ENCODE peak calls at places on chromosomes 3 and 15, in six cellular contexts. One of them, this sample, is unnamed.

GRCh38 chr3:69784854-69785523 is 45.7 kb downstream of the MITF start:
- DNase-seq in GM12865: no peak
- DNase-seq in left lung: peak; percentile 84
- DNase-seq in GM13977: no peak
- DNase-seq in right lobe of liver: peak; percentile 26
- DNase-seq in cardiac fibroblast: peak; percentile 71
- DNase-seq in this sample: no peak

GRCh38 chr15:35061171-35062163 is 23.6 kb downstream of the NANOGP8 start:
- DNase-seq in GM12865: no peak
- DNase-seq in left lung: no peak
- DNase-seq in GM13977: no peak
- DNase-seq in right lobe of liver: no peak
- DNase-seq in cardiac fibroblast: no peak
- DNase-seq in this sample: no peak

GRCh38 chr15:32844118-32844711 is 126.4 kb downstream of the GREM1 start:
- DNase-seq in GM12865: peak; percentile 45
- DNase-seq in left lung: no peak
- DNase-seq in GM13977: peak; percentile 36
- DNase-seq in right lobe of liver: no peak
- DNase-seq in cardiac fibroblast: peak; percentile 70
- DNase-seq in this sample: no peak

GRCh38 chr15:45133561-45133920 is 3.7 kb downstream of the DUOX1 start:
- DNase-seq in GM12865: no peak
- DNase-seq in left lung: no peak
- DNase-seq in GM13977: no peak
- DNase-seq in right lobe of liver: no peak
- DNase-seq in cardiac fibroblast: no peak
- DNase-seq in this sample: peak; percentile 56

GRCh38 chr15:99326235-99326634 is 75.0 kb downstream of the LRRC28 start:
- DNase-seq in GM12865: no peak
- DNase-seq in left lung: no peak
- DNase-seq in GM13977: no peak
- DNase-seq in right lobe of liver: no peak
- DNase-seq in cardiac fibroblast: no peak
- DNase-seq in this sample: no peak

GRCh38 chr3:775178-775885 is 317.5 kb upstream of the CNTN6 start:
- DNase-seq in GM12865: peak; percentile 31
- DNase-seq in left lung: no peak
- DNase-seq in GM13977: no peak
- DNase-seq in right lobe of liver: no peak
- DNase-seq in cardiac fibroblast: no peak
- DNase-seq in this sample: no peak

GRCh38 chr3:170953229-170953628 is 44.8 kb upstream of the EIF5A2 start:
- DNase-seq in GM12865: no peak
- DNase-seq in left lung: no peak
- DNase-seq in GM13977: no peak
- DNase-seq in right lobe of liver: no peak
- DNase-seq in cardiac fibroblast: no peak
- DNase-seq in this sample: no peak

GRCh38 chr15:90478981-90479481 is 50.7 kb upstream of the CRTC3 start:
- DNase-seq in GM12865: no peak
- DNase-seq in left lung: no peak
- DNase-seq in GM13977: no peak
- DNase-seq in right lobe of liver: no peak
- DNase-seq in cardiac fibroblast: no peak
- DNase-seq in this sample: no peak

GRCh38 chr3:18087963-18088362 is 337.2 kb downstream of the SATB1 start:
- DNase-seq in GM12865: no peak
- DNase-seq in left lung: no peak
- DNase-seq in GM13977: no peak
- DNase-seq in right lobe of liver: no peak
- DNase-seq in cardiac fibroblast: no peak
- DNase-seq in this sample: no peak

GRCh38 chr3:156816091-156816793 is 9.9 kb upstream of the LEKR1 start:
- DNase-seq in GM12865: peak; percentile 89
- DNase-seq in left lung: peak; percentile 40
- DNase-seq in GM13977: peak; percentile 54
- DNase-seq in right lobe of liver: peak; percentile 58
- DNase-seq in cardiac fibroblast: peak; percentile 37
- DNase-seq in this sample: no peak

GRCh38 chr15:42213481-42213880 is 5.4 kb upstream of the VPS39 start:
- DNase-seq in GM12865: no peak
- DNase-seq in left lung: no peak
- DNase-seq in GM13977: no peak
- DNase-seq in right lobe of liver: no peak
- DNase-seq in cardiac fibroblast: no peak
- DNase-seq in this sample: no peak

GRCh38 chr3:12903000-12903800 is 61.8 kb upstream of the RPL32 start:
- DNase-seq in GM12865: no peak
- DNase-seq in left lung: no peak
- DNase-seq in GM13977: no peak
- DNase-seq in right lobe of liver: peak; percentile 11
- DNase-seq in cardiac fibroblast: no peak
- DNase-seq in this sample: no peak

GRCh38 chr15:69576035-69576526 is 123.5 kb downstream of the RPLP1 start:
- DNase-seq in GM12865: peak; percentile 38
- DNase-seq in left lung: peak; percentile 76
- DNase-seq in GM13977: peak; percentile 38
- DNase-seq in right lobe of liver: peak; percentile 70
- DNase-seq in cardiac fibroblast: peak; percentile 44
- DNase-seq in this sample: no peak

GRCh38 chr3:160105902-160106584 is 117.4 kb downstream of the IL12A start:
- DNase-seq in GM12865: no peak
- DNase-seq in left lung: no peak
- DNase-seq in GM13977: no peak
- DNase-seq in right lobe of liver: no peak
- DNase-seq in cardiac fibroblast: no peak
- DNase-seq in this sample: no peak

GRCh38 chr15:40323953-40324937 is 753 bp downstream of the INAFM2 start:
- DNase-seq in GM12865: peak; percentile 41
- DNase-seq in left lung: no peak
- DNase-seq in GM13977: peak; percentile 62
- DNase-seq in right lobe of liver: no peak
- DNase-seq in cardiac fibroblast: no peak
- DNase-seq in this sample: no peak

GRCh38 chr3:58048301-58048700 is 40.1 kb downstream of the FLNB start:
- DNase-seq in GM12865: peak; percentile 25
- DNase-seq in left lung: peak; percentile 59
- DNase-seq in GM13977: no peak
- DNase-seq in right lobe of liver: no peak
- DNase-seq in cardiac fibroblast: peak; percentile 46
- DNase-seq in this sample: no peak

GRCh38 chr3:105397974-105398373 is 31.3 kb downstream of the ALCAM start:
- DNase-seq in GM12865: no peak
- DNase-seq in left lung: no peak
- DNase-seq in GM13977: no peak
- DNase-seq in right lobe of liver: no peak
- DNase-seq in cardiac fibroblast: no peak
- DNase-seq in this sample: no peak

GRCh38 chr3:196650740-196651311 is 11.3 kb downstream of the NRROS start:
- DNase-seq in GM12865: no peak
- DNase-seq in left lung: peak; percentile 69
- DNase-seq in GM13977: no peak
- DNase-seq in right lobe of liver: peak; percentile 47
- DNase-seq in cardiac fibroblast: peak; percentile 97
- DNase-seq in this sample: no peak

GRCh38 chr15:78101423-78102105 is 9.2 kb downstream of the SH2D7 start:
- DNase-seq in GM12865: no peak
- DNase-seq in left lung: peak; percentile 10
- DNase-seq in GM13977: no peak
- DNase-seq in right lobe of liver: peak; percentile 5
- DNase-seq in cardiac fibroblast: no peak
- DNase-seq in this sample: no peak

GRCh38 chr15:30670056-30670455 is 44.1 kb downstream of the ARHGAP11B start:
- DNase-seq in GM12865: no peak
- DNase-seq in left lung: no peak
- DNase-seq in GM13977: no peak
- DNase-seq in right lobe of liver: no peak
- DNase-seq in cardiac fibroblast: peak; percentile 9
- DNase-seq in this sample: no peak

GRCh38 chr15:57440799-57441198 is 64.5 kb downstream of the CGNL1 start:
- DNase-seq in GM12865: no peak
- DNase-seq in left lung: no peak
- DNase-seq in GM13977: no peak
- DNase-seq in right lobe of liver: no peak
- DNase-seq in cardiac fibroblast: peak; percentile 85
- DNase-seq in this sample: no peak

GRCh38 chr3:196496183-196496582 is 7.4 kb downstream of the RNF168 start:
- DNase-seq in GM12865: no peak
- DNase-seq in left lung: no peak
- DNase-seq in GM13977: no peak
- DNase-seq in right lobe of liver: no peak
- DNase-seq in cardiac fibroblast: no peak
- DNase-seq in this sample: no peak

GRCh38 chr3:120875507-120875906 is 32.5 kb upstream of the STXBP5L start:
- DNase-seq in GM12865: no peak
- DNase-seq in left lung: no peak
- DNase-seq in GM13977: no peak
- DNase-seq in right lobe of liver: no peak
- DNase-seq in cardiac fibroblast: peak; percentile 15
- DNase-seq in this sample: no peak

DNA sequence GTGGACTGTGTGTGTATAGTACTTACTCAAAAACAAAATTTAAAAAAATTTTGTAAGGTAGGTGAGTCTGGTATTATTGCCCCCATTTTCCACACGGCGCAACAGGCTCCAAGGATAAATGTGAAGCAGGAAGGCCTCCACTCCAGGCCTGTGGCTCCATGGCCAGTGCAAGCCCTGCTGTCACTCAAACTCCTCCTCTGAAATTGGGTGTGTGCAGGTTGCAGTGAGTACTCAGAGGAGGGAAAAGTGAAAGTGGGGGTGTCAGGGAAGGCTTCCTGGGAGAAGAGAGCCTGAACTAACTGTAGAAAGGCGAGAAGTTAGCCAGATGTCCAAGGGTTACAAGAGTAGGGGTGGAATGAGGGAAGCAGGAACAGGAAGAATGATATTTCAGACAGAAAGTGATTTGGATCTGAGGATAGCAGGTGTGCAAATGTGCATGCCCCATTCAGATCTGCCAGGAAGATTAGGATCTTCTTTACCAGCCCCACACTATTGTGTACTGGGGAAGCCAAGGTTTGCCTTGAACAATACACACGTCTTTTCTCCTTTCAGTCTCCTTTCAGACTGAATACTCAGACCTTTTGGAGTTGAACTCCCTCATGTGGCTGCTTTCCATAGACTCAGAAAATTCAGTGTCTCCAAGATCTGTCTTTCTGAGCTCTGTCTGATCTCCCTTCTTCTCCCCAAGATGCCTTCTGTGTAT is 48.7 kb upstream of the RYK start:
- DNase-seq in GM12865: no peak
- DNase-seq in left lung: no peak
- DNase-seq in GM13977: no peak
- DNase-seq in right lobe of liver: no peak
- DNase-seq in cardiac fibroblast: peak; percentile 72
- DNase-seq in this sample: no peak
- TF ChIP-seq CTCF in GM12865: no peak
- TF ChIP-seq CTCF in left lung: no peak
- TF ChIP-seq CTCF in GM13977: peak; percentile 40
- TF ChIP-seq CTCF in right lobe of liver: peak; percentile 23
- TF ChIP-seq CTCF in cardiac fibroblast: peak; percentile 40
- TF ChIP-seq CTCF in this sample: no peak

GRCh38 chr15:50236433-50236832 is 29.1 kb downstream of the HDC start:
- DNase-seq in GM12865: no peak
- DNase-seq in left lung: no peak
- DNase-seq in GM13977: no peak
- DNase-seq in right lobe of liver: no peak
- DNase-seq in cardiac fibroblast: no peak
- DNase-seq in this sample: no peak

GRCh38 chr15:50235794-50236193 is 29.7 kb downstream of the HDC start:
- DNase-seq in GM12865: no peak
- DNase-seq in left lung: no peak
- DNase-seq in GM13977: no peak
- DNase-seq in right lobe of liver: no peak
- DNase-seq in cardiac fibroblast: peak; percentile 32
- DNase-seq in this sample: no peak

GRCh38 chr15:50232791-50233190 is 32.7 kb downstream of the HDC start:
- DNase-seq in GM12865: no peak
- DNase-seq in left lung: no peak
- DNase-seq in GM13977: no peak
- DNase-seq in right lobe of liver: no peak
- DNase-seq in cardiac fibroblast: no peak
- DNase-seq in this sample: no peak

GRCh38 chr15:50233192-50233736 is 32.3 kb downstream of the HDC start:
- DNase-seq in GM12865: no peak
- DNase-seq in left lung: no peak
- DNase-seq in GM13977: no peak
- DNase-seq in right lobe of liver: no peak
- DNase-seq in cardiac fibroblast: no peak
- DNase-seq in this sample: no peak

GRCh38 chr15:50234764-50235163 is 30.8 kb downstream of the HDC start:
- DNase-seq in GM12865: no peak
- DNase-seq in left lung: no peak
- DNase-seq in GM13977: no peak
- DNase-seq in right lobe of liver: no peak
- DNase-seq in cardiac fibroblast: no peak
- DNase-seq in this sample: no peak
- TF ChIP-seq CTCF in GM12865: no peak
- TF ChIP-seq CTCF in left lung: no peak
- TF ChIP-seq CTCF in GM13977: no peak
- TF ChIP-seq CTCF in right lobe of liver: no peak
- TF ChIP-seq CTCF in cardiac fibroblast: no peak
- TF ChIP-seq CTCF in this sample: no peak

GRCh38 chr15:100592898-100593297 is 9.1 kb downstream of the LINS1 start:
- DNase-seq in GM12865: no peak
- DNase-seq in left lung: no peak
- DNase-seq in GM13977: no peak
- DNase-seq in right lobe of liver: no peak
- DNase-seq in cardiac fibroblast: no peak
- DNase-seq in this sample: no peak
- TF ChIP-seq CTCF in GM12865: no peak
- TF ChIP-seq CTCF in left lung: no peak
- TF ChIP-seq CTCF in GM13977: no peak
- TF ChIP-seq CTCF in right lobe of liver: no peak
- TF ChIP-seq CTCF in cardiac fibroblast: no peak
- TF ChIP-seq CTCF in this sample: no peak

DNA sequence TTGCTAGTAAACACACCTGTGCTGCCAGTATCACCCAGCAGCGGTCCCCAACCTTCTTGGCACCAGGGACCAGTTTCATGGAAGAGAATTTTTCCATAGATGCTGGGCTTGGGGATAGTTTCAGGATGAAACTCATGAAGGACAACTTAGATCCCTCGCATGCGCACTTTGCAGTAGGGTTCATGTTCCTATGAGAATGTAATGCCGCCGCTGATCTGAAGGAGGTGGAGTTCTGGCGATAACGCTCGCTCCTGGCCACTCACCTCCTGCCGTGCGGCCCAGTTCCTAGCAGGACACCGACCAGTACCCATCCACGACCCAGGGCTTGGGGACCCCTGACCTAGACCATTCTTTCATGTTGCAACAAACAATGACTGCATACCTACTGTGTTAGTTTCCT is 89.7 kb downstream of the TOP2B start:
- DNase-seq in GM12865: no peak
- DNase-seq in left lung: no peak
- DNase-seq in GM13977: no peak
- DNase-seq in right lobe of liver: no peak
- DNase-seq in cardiac fibroblast: no peak
- DNase-seq in this sample: no peak
- TF ChIP-seq CTCF in GM12865: no peak
- TF ChIP-seq CTCF in left lung: no peak
- TF ChIP-seq CTCF in GM13977: no peak
- TF ChIP-seq CTCF in right lobe of liver: no peak
- TF ChIP-seq CTCF in cardiac fibroblast: no peak
- TF ChIP-seq CTCF in this sample: no peak

GRCh38 chr3:123071146-123071545 is 4.3 kb downstream of the PDIA5 start:
- DNase-seq in GM12865: no peak
- DNase-seq in left lung: no peak
- DNase-seq in GM13977: no peak
- DNase-seq in right lobe of liver: no peak
- DNase-seq in cardiac fibroblast: peak; percentile 44
- DNase-seq in this sample: no peak
- TF ChIP-seq CTCF in GM12865: peak; percentile 5
- TF ChIP-seq CTCF in left lung: no peak
- TF ChIP-seq CTCF in GM13977: no peak
- TF ChIP-seq CTCF in right lobe of liver: no peak
- TF ChIP-seq CTCF in cardiac fibroblast: peak; percentile 25
- TF ChIP-seq CTCF in this sample: no peak